ENCODE peak calls at places on chromosome 7, in five cellular contexts. V is stimulated activated CD8-positive, alpha-beta memory T cell treated with anti-CD3 and anti-CD28 coated beads, Interleukin-4, amount 100 ng/mL, for 48 hours; Z is GM20000; G is RWPE1; D is HS-5. F is an unnamed sample.

GRCh38 chr7:101167645-101168411 is 2.5 kb upstream of the VGF start:
- DNase-seq in D (no peak), Z (no peak), V (peak; percentile 25), G (no peak), F (no peak)

GRCh38 chr7:3272691-3273141 is 28.3 kb upstream of the SDK1 start:
- DNase-seq in V (no peak), D (peak; percentile 63), G (peak; percentile 66), Z (no peak), F (no peak)

GRCh38 chr7:137546671-137547070 is 203.1 kb upstream of the PTN start:
- DNase-seq in D (no peak), V (no peak), G (no peak), Z (no peak), F (no peak)

GRCh38 chr7:140035400-140036223 is 27.1 kb downstream of the PARP12 start:
- DNase-seq in G (peak; percentile 46), Z (no peak), V (no peak), D (peak; percentile 58), F (no peak)

GRCh38 chr7:158646766-158647474 is 57.7 kb downstream of the NCAPG2 start:
- DNase-seq in Z (no peak), D (no peak), G (no peak), V (peak; percentile 61), F (no peak)

GRCh38 chr7:30583181-30583580 is 11.5 kb upstream of the GARS1 start:
- DNase-seq in Z (no peak), G (no peak), V (no peak), D (no peak), F (no peak)

GRCh38 chr7:23062452-23062851 is 43.1 kb upstream of the KLHL7 start:
- DNase-seq in Z (no peak), V (no peak), D (no peak), G (peak; percentile 64), F (no peak)

GRCh38 chr7:22860784-22861482 is 38.3 kb upstream of the TOMM7 start:
- DNase-seq in D (no peak), Z (no peak), V (peak; percentile 46), G (no peak), F (no peak)

GRCh38 chr7:92584953-92585352 is 5.2 kb downstream of the FAM133B start:
- DNase-seq in V (no peak), D (no peak), G (peak; percentile 21), Z (no peak), F (peak; percentile 12)

GRCh38 chr7:141251180-141251579 is 177.3 kb downstream of the TMEM178B start:
- DNase-seq in Z (no peak), G (no peak), V (no peak), D (no peak), F (no peak)

GRCh38 chr7:130721486-130722277 is 12.3 kb downstream of the KLF14 start:
- DNase-seq in G (no peak), Z (peak; percentile 33), V (peak; percentile 38), D (no peak), F (no peak)

GRCh38 chr7:36870625-36871354 is 146.5 kb upstream of the AOAH start:
- DNase-seq in G (no peak), V (no peak), Z (no peak), D (no peak), F (no peak)

GRCh38 chr7:10122573-10123100 is 851.0 kb upstream of the PHF14 start:
- DNase-seq in G (no peak), D (no peak), Z (no peak), V (no peak), F (no peak)

GRCh38 chr7:2624293-2624881 is 7.4 kb upstream of the TTYH3 start:
- DNase-seq in G (no peak), D (no peak), V (no peak), Z (no peak), F (no peak)

F was measured in CD4-positive, alpha-beta memory T cell.